ENCODE peak calls at places on chromosomes 4 and X, in ten cellular contexts. One of them, this sample, is unnamed.

GRCh38 chr4:121182296-121182695 is 18.2 kb upstream of the TNIP3 start:
- DNase-seq in tibial nerve: no peak
- DNase-seq in left lung: no peak
- DNase-seq in psoas muscle: no peak
- DNase-seq in esophagus muscularis mucosa: no peak
- DNase-seq in IMR-90: peak; percentile 33
- DNase-seq in adipocyte: peak; percentile 30
- DNase-seq in mucosa of descending colon: peak; percentile 42
- DNase-seq in heart left ventricle: no peak
- DNase-seq in body of pancreas: no peak
- DNase-seq in this sample: no peak

GRCh38 chr4:125283702-125284279 is 31.0 kb upstream of the FAT4 start:
- DNase-seq in tibial nerve: no peak
- DNase-seq in left lung: no peak
- DNase-seq in psoas muscle: no peak
- DNase-seq in esophagus muscularis mucosa: no peak
- DNase-seq in IMR-90: peak; percentile 51
- DNase-seq in adipocyte: peak; percentile 71
- DNase-seq in mucosa of descending colon: no peak
- DNase-seq in heart left ventricle: no peak
- DNase-seq in body of pancreas: no peak
- DNase-seq in this sample: no peak

GRCh38 chr4:86543560-86544312 is 50.4 kb upstream of the PTPN13 start:
- DNase-seq in tibial nerve: no peak
- DNase-seq in left lung: no peak
- DNase-seq in psoas muscle: no peak
- DNase-seq in esophagus muscularis mucosa: no peak
- DNase-seq in IMR-90: no peak
- DNase-seq in adipocyte: no peak
- DNase-seq in mucosa of descending colon: no peak
- DNase-seq in heart left ventricle: no peak
- DNase-seq in body of pancreas: no peak
- DNase-seq in this sample: no peak

GRCh38 chrX:50067435-50068292 is 133.1 kb downstream of the AKAP4 start:
- DNase-seq in tibial nerve: no peak
- DNase-seq in left lung: no peak
- DNase-seq in psoas muscle: no peak
- DNase-seq in esophagus muscularis mucosa: no peak
- DNase-seq in IMR-90: peak; percentile 47
- DNase-seq in adipocyte: no peak
- DNase-seq in mucosa of descending colon: peak; percentile 65
- DNase-seq in heart left ventricle: no peak
- DNase-seq in body of pancreas: peak; percentile 38
- DNase-seq in this sample: no peak

GRCh38 chrX:36218801-36219200 is 299.3 kb downstream of the CFAP47 start:
- DNase-seq in tibial nerve: no peak
- DNase-seq in left lung: no peak
- DNase-seq in psoas muscle: no peak
- DNase-seq in esophagus muscularis mucosa: no peak
- DNase-seq in IMR-90: no peak
- DNase-seq in adipocyte: no peak
- DNase-seq in mucosa of descending colon: no peak
- DNase-seq in heart left ventricle: no peak
- DNase-seq in body of pancreas: no peak
- DNase-seq in this sample: no peak

GRCh38 chrX:16876696-16877095 is 6.5 kb upstream of the RBBP7 start:
- DNase-seq in tibial nerve: no peak
- DNase-seq in left lung: no peak
- DNase-seq in psoas muscle: no peak
- DNase-seq in esophagus muscularis mucosa: no peak
- DNase-seq in IMR-90: no peak
- DNase-seq in adipocyte: no peak
- DNase-seq in mucosa of descending colon: no peak
- DNase-seq in heart left ventricle: no peak
- DNase-seq in body of pancreas: no peak
- DNase-seq in this sample: no peak

GRCh38 chr4:40032785-40033184 is 23.9 kb upstream of the N4BP2 start:
- DNase-seq in tibial nerve: no peak
- DNase-seq in left lung: no peak
- DNase-seq in psoas muscle: no peak
- DNase-seq in esophagus muscularis mucosa: no peak
- DNase-seq in IMR-90: no peak
- DNase-seq in adipocyte: no peak
- DNase-seq in mucosa of descending colon: no peak
- DNase-seq in heart left ventricle: no peak
- DNase-seq in body of pancreas: no peak
- DNase-seq in this sample: no peak

GRCh38 chr4:66837496-66837895 is 707.8 kb downstream of the CENPC start:
- DNase-seq in tibial nerve: no peak
- DNase-seq in left lung: no peak
- DNase-seq in psoas muscle: no peak
- DNase-seq in esophagus muscularis mucosa: no peak
- DNase-seq in IMR-90: no peak
- DNase-seq in adipocyte: no peak
- DNase-seq in mucosa of descending colon: no peak
- DNase-seq in heart left ventricle: no peak
- DNase-seq in body of pancreas: no peak
- DNase-seq in this sample: no peak

GRCh38 chr4:14878681-14879080 is 123.6 kb upstream of the CPEB2 start:
- DNase-seq in tibial nerve: no peak
- DNase-seq in left lung: no peak
- DNase-seq in psoas muscle: no peak
- DNase-seq in esophagus muscularis mucosa: no peak
- DNase-seq in IMR-90: no peak
- DNase-seq in adipocyte: no peak
- DNase-seq in mucosa of descending colon: no peak
- DNase-seq in heart left ventricle: no peak
- DNase-seq in body of pancreas: no peak
- DNase-seq in this sample: no peak

GRCh38 chr4:86657910-86658309 is 63.8 kb downstream of the PTPN13 start:
- DNase-seq in tibial nerve: no peak
- DNase-seq in left lung: no peak
- DNase-seq in psoas muscle: no peak
- DNase-seq in esophagus muscularis mucosa: no peak
- DNase-seq in IMR-90: no peak
- DNase-seq in adipocyte: no peak
- DNase-seq in mucosa of descending colon: no peak
- DNase-seq in heart left ventricle: no peak
- DNase-seq in body of pancreas: no peak
- DNase-seq in this sample: no peak

GRCh38 chr4:15655223-15656037 is at the start of gene FBXL5:
- DNase-seq in tibial nerve: peak; percentile 68
- DNase-seq in left lung: peak; percentile 95
- DNase-seq in psoas muscle: peak; percentile 90
- DNase-seq in esophagus muscularis mucosa: peak; percentile 93
- DNase-seq in IMR-90: peak; percentile 84
- DNase-seq in adipocyte: peak; percentile 95
- DNase-seq in mucosa of descending colon: peak; percentile 84
- DNase-seq in heart left ventricle: peak; percentile 84
- DNase-seq in body of pancreas: peak; percentile 77
- DNase-seq in this sample: peak; percentile 76

GRCh38 chr4:188986271-188986689 is 847.0 kb downstream of the TRIML1 start:
- DNase-seq in tibial nerve: no peak
- DNase-seq in left lung: no peak
- DNase-seq in psoas muscle: no peak
- DNase-seq in esophagus muscularis mucosa: no peak
- DNase-seq in IMR-90: peak; percentile 96
- DNase-seq in adipocyte: peak; percentile 69
- DNase-seq in mucosa of descending colon: no peak
- DNase-seq in heart left ventricle: no peak
- DNase-seq in body of pancreas: no peak
- DNase-seq in this sample: peak; percentile 47

GRCh38 chr4:54063737-54064316 is 578 bp downstream of the CHIC2 start:
- DNase-seq in tibial nerve: no peak
- DNase-seq in left lung: no peak
- DNase-seq in psoas muscle: peak; percentile 71
- DNase-seq in esophagus muscularis mucosa: no peak
- DNase-seq in IMR-90: no peak
- DNase-seq in adipocyte: peak; percentile 49
- DNase-seq in mucosa of descending colon: peak; percentile 53
- DNase-seq in heart left ventricle: peak; percentile 35
- DNase-seq in body of pancreas: peak; percentile 35
- DNase-seq in this sample: peak; percentile 68

GRCh38 chr4:41913509-41913908 is 21.7 kb upstream of the TMEM33 start:
- DNase-seq in tibial nerve: no peak
- DNase-seq in left lung: no peak
- DNase-seq in psoas muscle: no peak
- DNase-seq in esophagus muscularis mucosa: no peak
- DNase-seq in IMR-90: no peak
- DNase-seq in adipocyte: no peak
- DNase-seq in mucosa of descending colon: no peak
- DNase-seq in heart left ventricle: no peak
- DNase-seq in body of pancreas: no peak
- DNase-seq in this sample: peak; percentile 18

GRCh38 chr4:161189286-161190134 is 974.3 kb downstream of the FSTL5 start:
- DNase-seq in tibial nerve: no peak
- DNase-seq in left lung: no peak
- DNase-seq in psoas muscle: no peak
- DNase-seq in esophagus muscularis mucosa: no peak
- DNase-seq in IMR-90: no peak
- DNase-seq in adipocyte: no peak
- DNase-seq in mucosa of descending colon: no peak
- DNase-seq in heart left ventricle: no peak
- DNase-seq in body of pancreas: no peak
- DNase-seq in this sample: no peak

GRCh38 chr4:99082192-99082591 is 6.4 kb downstream of the ADH5 start:
- DNase-seq in tibial nerve: no peak
- DNase-seq in left lung: no peak
- DNase-seq in psoas muscle: no peak
- DNase-seq in esophagus muscularis mucosa: no peak
- DNase-seq in IMR-90: no peak
- DNase-seq in adipocyte: no peak
- DNase-seq in mucosa of descending colon: no peak
- DNase-seq in heart left ventricle: no peak
- DNase-seq in body of pancreas: no peak
- DNase-seq in this sample: no peak
- H3K36me3 ChIP-seq in tibial nerve: no peaks in the 10 kb centered on the region
- H3K36me3 ChIP-seq in left lung: peaks cover 82% of the 10 kb centered on the region
- H3K36me3 ChIP-seq in psoas muscle: peaks cover 84% of the 10 kb centered on the region
- H3K36me3 ChIP-seq in esophagus muscularis mucosa: peaks cover 73% of the 10 kb centered on the region
- H3K36me3 ChIP-seq in IMR-90: peaks cover 44% of the 10 kb centered on the region
- H3K36me3 ChIP-seq in adipocyte: peaks cover 90% of the 10 kb centered on the region
- H3K36me3 ChIP-seq in mucosa of descending colon: no peaks in the 10 kb centered on the region
- H3K36me3 ChIP-seq in heart left ventricle: peaks cover 20% of the 10 kb centered on the region
- H3K36me3 ChIP-seq in body of pancreas: peaks cover 7% of the 10 kb centered on the region
- H3K36me3 ChIP-seq in this sample: peaks cover 18% of the 10 kb centered on the region

DNA sequence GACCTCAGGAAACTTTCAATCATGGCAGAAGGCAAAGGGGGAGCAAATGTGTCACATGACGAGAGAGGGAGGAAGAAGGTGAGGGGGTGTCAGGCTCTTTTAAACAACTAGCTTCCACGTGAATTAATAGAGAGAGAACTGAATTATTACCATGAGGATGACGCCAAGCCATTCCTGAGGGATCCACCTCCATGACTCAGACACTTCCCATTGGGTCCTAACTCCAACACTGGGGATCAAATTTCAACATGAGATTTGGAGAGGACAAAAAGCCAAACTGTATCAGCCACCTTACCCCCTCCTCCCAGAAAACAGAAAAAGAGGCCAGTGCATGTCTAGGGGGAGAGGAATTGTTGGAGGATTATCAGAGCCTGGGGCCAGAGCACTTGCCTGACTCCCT is 40.4 kb upstream of the LAS1L start:
- DNase-seq in tibial nerve: no peak
- DNase-seq in left lung: no peak
- DNase-seq in psoas muscle: no peak
- DNase-seq in esophagus muscularis mucosa: no peak
- DNase-seq in IMR-90: peak; percentile 33
- DNase-seq in adipocyte: no peak
- DNase-seq in mucosa of descending colon: no peak
- DNase-seq in heart left ventricle: no peak
- DNase-seq in body of pancreas: no peak
- DNase-seq in this sample: no peak
- H3K9me3 ChIP-seq in tibial nerve: no peaks in the 10 kb centered on the region
- H3K9me3 ChIP-seq in left lung: no peaks in the 10 kb centered on the region
- H3K9me3 ChIP-seq in psoas muscle: no peaks in the 10 kb centered on the region
- H3K9me3 ChIP-seq in esophagus muscularis mucosa: no peaks in the 10 kb centered on the region
- H3K9me3 ChIP-seq in IMR-90: no peaks in the 10 kb centered on the region
- H3K9me3 ChIP-seq in adipocyte: no peaks in the 10 kb centered on the region
- H3K9me3 ChIP-seq in mucosa of descending colon: no peaks in the 10 kb centered on the region
- H3K9me3 ChIP-seq in heart left ventricle: no peaks in the 10 kb centered on the region
- H3K9me3 ChIP-seq in body of pancreas: no peaks in the 10 kb centered on the region
- H3K9me3 ChIP-seq in this sample: no peaks in the 10 kb centered on the region

DNA sequence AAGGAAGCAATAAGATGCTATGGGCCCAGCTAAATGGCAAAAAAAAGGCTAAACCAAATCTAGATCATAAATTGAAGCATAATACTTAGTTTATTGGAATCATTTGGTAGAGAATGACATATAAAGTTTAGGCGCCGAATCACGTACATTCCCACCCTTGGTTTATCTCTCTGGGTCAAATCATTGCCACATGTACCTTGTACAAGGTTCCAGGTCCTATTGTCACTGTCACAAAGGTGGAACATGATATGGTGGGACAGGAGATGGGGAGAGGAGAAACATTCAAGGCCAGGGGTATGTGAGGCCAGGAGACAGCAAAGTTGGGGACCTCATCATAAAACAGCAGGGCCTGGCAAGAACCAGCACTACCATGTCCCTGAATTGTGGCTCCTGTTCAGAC is 13.4 kb downstream of the MAML3 start:
- DNase-seq in tibial nerve: no peak
- DNase-seq in left lung: no peak
- DNase-seq in psoas muscle: no peak
- DNase-seq in esophagus muscularis mucosa: no peak
- DNase-seq in IMR-90: no peak
- DNase-seq in adipocyte: no peak
- DNase-seq in mucosa of descending colon: no peak
- DNase-seq in heart left ventricle: no peak
- DNase-seq in body of pancreas: no peak
- DNase-seq in this sample: no peak
- H3K4me3 ChIP-seq in tibial nerve: no peak overlapping the region
- H3K4me3 ChIP-seq in left lung: no peak overlapping the region
- H3K4me3 ChIP-seq in psoas muscle: no peak overlapping the region
- H3K4me3 ChIP-seq in esophagus muscularis mucosa: no peak overlapping the region
- H3K4me3 ChIP-seq in IMR-90: no peak overlapping the region
- H3K4me3 ChIP-seq in adipocyte: no peak overlapping the region
- H3K4me3 ChIP-seq in mucosa of descending colon: no peak overlapping the region
- H3K4me3 ChIP-seq in heart left ventricle: no peak overlapping the region
- H3K4me3 ChIP-seq in body of pancreas: no peak overlapping the region
- H3K4me3 ChIP-seq in this sample: no peak overlapping the region

DNA sequence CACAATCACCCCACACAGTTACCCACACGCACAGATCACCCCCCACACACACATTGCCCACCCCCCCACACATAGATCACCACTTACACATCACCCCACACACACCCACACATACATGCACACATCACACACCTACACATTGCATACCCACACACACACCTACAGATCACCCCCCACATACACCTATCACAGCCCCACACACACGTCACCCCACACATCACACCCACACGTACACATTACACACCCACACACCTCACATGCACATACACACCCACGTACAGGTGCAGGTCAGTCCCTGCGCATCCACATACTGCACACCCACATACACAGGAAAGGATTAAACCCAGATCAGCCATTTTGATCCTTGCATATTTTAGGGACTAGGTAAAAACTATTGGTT is 15.3 kb upstream of the TADA2B start:
- DNase-seq in tibial nerve: no peak
- DNase-seq in left lung: no peak
- DNase-seq in psoas muscle: no peak
- DNase-seq in esophagus muscularis mucosa: no peak
- DNase-seq in IMR-90: no peak
- DNase-seq in adipocyte: no peak
- DNase-seq in mucosa of descending colon: no peak
- DNase-seq in heart left ventricle: no peak
- DNase-seq in body of pancreas: no peak
- DNase-seq in this sample: no peak
- H3K36me3 ChIP-seq in tibial nerve: no peaks in the 10 kb centered on the region
- H3K36me3 ChIP-seq in left lung: peaks cover 93% of the 10 kb centered on the region
- H3K36me3 ChIP-seq in psoas muscle: peaks cover 73% of the 10 kb centered on the region
- H3K36me3 ChIP-seq in esophagus muscularis mucosa: peaks cover 92% of the 10 kb centered on the region
- H3K36me3 ChIP-seq in IMR-90: peaks cover 64% of the 10 kb centered on the region
- H3K36me3 ChIP-seq in adipocyte: peaks cover 56% of the 10 kb centered on the region
- H3K36me3 ChIP-seq in mucosa of descending colon: peaks cover 4% of the 10 kb centered on the region
- H3K36me3 ChIP-seq in heart left ventricle: peaks cover 6% of the 10 kb centered on the region
- H3K36me3 ChIP-seq in body of pancreas: peaks cover 24% of the 10 kb centered on the region
- H3K36me3 ChIP-seq in this sample: no peaks in the 10 kb centered on the region

This sample was measured in MG63.